ENCODE peak calls at places on chromosomes 12 and 14, in eight cellular contexts. G is HepG2, Y is A549, I is upper lobe of left lung, U is uterus, V is erythroblast, A is endothelial cell of umbilical vein, N is IMR-90. S is an unnamed sample.
A peak's percentile ranks its signal among the peaks of the same experiment; 100 is the strongest.

GRCh38 chr14:95106966-95107365 is 50.4 kb downstream of the DICER1 start:
- DNase-seq in G (no peak), Y (no peak), I (no peak), U (no peak), V (no peak), A (no peak), N (peak; percentile 32), S (no peak)

GRCh38 chr12:57175428-57176138 is 28.2 kb upstream of the LRP1-AS start:
- DNase-seq in G (peak; percentile 39), Y (peak; percentile 79), I (no peak), U (peak; percentile 92), V (peak; percentile 84), A (peak; percentile 24), N (peak; percentile 71), S (peak; percentile 82)

GRCh38 chr14:99518441-99519346 is 37.5 kb downstream of the CCNK start:
- DNase-seq in G (peak; percentile 40), Y (peak; percentile 81), I (peak; percentile 97), U (peak; percentile 77), V (peak; percentile 80), A (peak; percentile 55), N (peak; percentile 32), S (peak; percentile 74)

GRCh38 chr12:112881602-112882001 is 25.2 kb upstream of the OAS1 start:
- DNase-seq in G (no peak), Y (no peak), I (no peak), U (no peak), V (no peak), A (no peak), N (no peak), S (no peak)

GRCh38 chr12:119334459-119335170 is at the start of gene CCDC60:
- DNase-seq in G (no peak), Y (no peak), I (peak; percentile 56), U (no peak), V (peak; percentile 6), A (no peak), N (no peak), S (no peak)

GRCh38 chr12:103282124-103282523 is 213.6 kb downstream of the C12orf42 start:
- DNase-seq in G (no peak), Y (no peak), I (no peak), U (no peak), V (no peak), A (no peak), N (no peak), S (no peak)

GRCh38 chr14:51595831-51596472 is 55.8 kb upstream of the FRMD6 start:
- DNase-seq in G (no peak), Y (no peak), I (no peak), U (no peak), V (no peak), A (no peak), N (no peak), S (no peak)

GRCh38 chr12:109861689-109862314 is 18.5 kb downstream of the GLTP start:
- DNase-seq in G (peak; percentile 60), Y (no peak), I (no peak), U (no peak), V (no peak), A (no peak), N (peak; percentile 20), S (no peak)

GRCh38 chr14:67004521-67004920 is 184.7 kb upstream of the GARIN2 start:
- DNase-seq in G (no peak), Y (no peak), I (no peak), U (no peak), V (no peak), A (no peak), N (no peak), S (no peak)

GRCh38 chr14:27134200-27134599 is 536.4 kb upstream of the NOVA1 start:
- DNase-seq in G (no peak), Y (no peak), I (no peak), U (no peak), V (no peak), A (no peak), N (no peak), S (no peak)

GRCh38 chr14:58637040-58637390 is 747 bp upstream of the DACT1 start:
- DNase-seq in G (no peak), Y (no peak), I (peak; percentile 72), U (peak; percentile 59), V (peak; percentile 36), A (no peak), N (peak; percentile 94), S (peak; percentile 51)

GRCh38 chr12:94733727-94734126 is 83.4 kb upstream of the TMCC3 start:
- DNase-seq in G (no peak), Y (no peak), I (no peak), U (no peak), V (no peak), A (no peak), N (no peak), S (no peak)

GRCh38 chr12:49358548-49359141 is 8.6 kb upstream of the SPATS2 start:
- DNase-seq in G (peak; percentile 72), Y (peak; percentile 80), I (no peak), U (no peak), V (peak; percentile 87), A (peak; percentile 82), N (peak; percentile 65), S (no peak)

GRCh38 chr12:27644446-27644845 is 51.8 kb upstream of the REP15 start:
- DNase-seq in G (no peak), Y (no peak), I (no peak), U (no peak), V (no peak), A (peak; percentile 55), N (peak; percentile 60), S (no peak)

GRCh38 chr12:9204380-9204779 is 3.8 kb downstream of the PZP start:
- DNase-seq in G (no peak), Y (no peak), I (no peak), U (no peak), V (no peak), A (no peak), N (no peak), S (no peak)

GRCh38 chr14:34324363-34324795 is 137.7 kb downstream of the SPTSSA start:
- DNase-seq in G (peak; percentile 71), Y (peak; percentile 40), I (no peak), U (no peak), V (peak; percentile 64), A (peak; percentile 37), N (peak; percentile 26), S (no peak)

GRCh38 chr12:131313635-131314034 is 359.9 kb downstream of the ADGRD1 start:
- DNase-seq in G (no peak), Y (no peak), I (no peak), U (no peak), V (no peak), A (no peak), N (no peak), S (no peak)

DNA sequence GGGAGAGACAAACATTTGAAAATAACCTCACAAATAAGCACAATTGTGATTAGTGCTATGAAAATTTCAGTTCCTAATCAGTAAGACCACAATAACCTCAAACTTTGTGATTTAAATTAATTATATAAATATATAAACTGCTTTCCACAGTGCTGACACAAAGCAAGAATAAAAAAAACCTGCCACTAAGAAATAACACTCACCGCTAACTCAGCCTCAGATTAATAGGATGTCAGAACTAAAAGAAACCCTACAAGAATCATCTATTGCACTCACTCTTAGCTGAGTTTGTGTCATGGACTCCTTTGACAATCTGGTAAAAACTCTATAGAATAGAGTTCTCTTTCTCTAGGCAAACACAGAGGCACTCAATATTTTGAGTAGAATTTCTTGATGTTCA is 68.4 kb downstream of the SLC41A2 start:
- DNase-seq in G (no peak), Y (no peak), I (no peak), U (no peak), V (no peak), A (no peak), N (no peak), S (no peak)
- TF ChIP-seq POLR2A in G (no peak), Y (no peak), I (no peak), U (no peak), V (no peak), A (no peak), N (no peak), S (no peak)

GRCh38 chr14:69153848-69154208 is 909 bp upstream of the DCAF5 start:
- DNase-seq in G (peak; percentile 9), Y (no peak), I (no peak), U (peak; percentile 37), V (peak; percentile 65), A (peak; percentile 49), N (no peak), S (no peak)
- TF ChIP-seq POLR2A in G (no peak), Y (no peak), I (no peak), U (no peak), V (no peak), A (no peak), N (no peak), S (no peak)

DNA sequence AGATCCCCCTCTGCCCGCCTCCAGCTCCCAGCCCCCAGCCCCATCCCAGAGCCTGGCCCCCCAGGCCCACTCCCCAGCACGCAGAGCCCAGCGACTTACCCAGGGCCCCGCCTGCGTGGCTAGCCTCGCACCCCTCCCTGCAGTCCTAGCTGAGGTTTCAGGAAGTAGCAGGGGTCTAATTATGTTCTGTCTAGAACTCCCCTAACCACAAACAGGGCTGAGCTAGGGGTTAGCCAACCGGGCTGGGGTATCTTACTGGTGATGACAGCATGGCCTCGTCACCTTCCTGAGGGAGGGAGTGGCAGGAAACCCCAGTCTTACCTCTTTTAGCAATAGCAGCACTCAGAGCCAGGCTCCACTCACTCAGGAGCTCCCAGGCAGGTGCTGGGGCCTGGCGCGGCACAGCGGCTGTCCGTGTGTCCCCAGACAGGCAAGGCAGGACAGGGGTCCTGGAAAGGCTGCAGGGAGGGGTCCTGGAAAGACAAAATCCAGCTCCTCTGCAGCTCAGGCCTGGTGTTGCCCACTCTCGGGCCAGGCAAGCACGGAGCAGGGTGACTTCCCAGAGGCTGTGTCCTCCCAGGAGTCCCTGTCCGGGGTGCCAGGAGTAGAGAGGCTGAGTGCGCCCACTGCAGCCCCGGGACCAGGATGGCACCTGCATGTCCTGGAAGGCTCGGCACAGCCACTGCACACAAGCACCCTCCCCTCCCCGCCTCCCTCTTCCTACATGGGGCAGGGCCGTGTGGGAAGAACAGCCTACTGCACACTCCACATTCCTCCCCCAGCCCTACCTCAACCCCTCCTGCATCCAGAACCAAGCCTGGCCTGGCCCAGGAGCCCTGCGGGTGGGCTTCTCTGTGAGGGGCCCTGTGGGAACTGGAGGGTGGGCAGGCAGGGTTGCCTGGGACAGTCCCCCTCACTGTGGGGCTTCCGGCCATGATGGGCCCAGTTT is at the start of gene GPR132:
- DNase-seq in G (no peak), Y (no peak), I (peak; percentile 90), U (no peak), V (no peak), A (no peak), N (no peak), S (peak; percentile 64)
- TF ChIP-seq POLR2A in G (no peak), Y (no peak), I (no peak), U (no peak), V (no peak), A (no peak), N (no peak), S (peak; percentile 18)

DNA sequence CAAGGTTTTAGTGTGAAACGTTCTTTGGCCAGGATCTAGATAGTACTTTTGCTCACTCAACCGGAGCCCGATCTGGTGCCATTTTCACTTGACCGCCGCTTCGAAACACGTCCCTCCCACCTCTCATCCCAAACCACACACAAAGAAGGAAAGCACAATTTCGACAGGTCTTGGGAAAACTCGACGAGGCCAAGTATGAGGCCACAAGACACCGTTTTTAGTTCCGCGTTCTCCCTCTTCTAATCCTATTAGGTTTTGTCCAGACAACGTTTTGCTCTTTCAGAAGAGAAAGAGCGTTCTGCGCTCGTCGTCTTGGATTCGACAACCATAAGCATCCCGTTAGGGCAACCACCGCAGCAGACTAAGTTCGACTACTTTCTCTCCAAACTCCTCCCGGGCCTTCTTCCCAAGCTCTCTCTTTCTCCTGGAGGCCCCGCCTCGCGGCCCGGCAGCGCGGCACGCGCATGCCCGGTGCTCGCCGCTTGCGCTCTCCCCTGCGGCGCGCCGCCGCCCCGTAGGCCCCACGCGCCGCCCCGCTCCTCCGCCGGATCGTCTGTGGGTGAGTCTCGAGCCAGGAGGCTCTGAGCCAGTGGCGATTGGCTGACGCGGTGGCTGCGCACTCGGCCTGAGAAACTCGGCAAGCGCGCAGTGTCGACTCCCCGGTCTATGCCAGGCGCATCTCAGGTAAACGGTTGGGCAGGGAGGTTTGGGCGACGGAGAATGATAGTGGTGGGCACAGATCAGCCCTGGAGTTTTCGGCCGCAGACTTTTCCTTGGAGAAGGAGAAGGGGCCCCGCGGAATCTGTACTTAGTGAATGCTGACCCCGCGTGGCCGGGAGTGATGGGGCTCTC is at the start of gene MIPOL1:
- DNase-seq in G (peak; percentile 79), Y (peak; percentile 76), I (peak; percentile 97), U (peak; percentile 83), V (peak; percentile 92), A (peak; percentile 93), N (peak; percentile 90), S (peak; percentile 84)
- TF ChIP-seq POLR2A in G (peak; percentile 83), Y (peak; percentile 75), I (no peak), U (peak; percentile 67), V (peak; percentile 69), A (peak; percentile 92), N (peak; percentile 83), S (peak; percentile 54)